ENCODE peak calls at places on chromosomes 7 and 10, in six cellular contexts. P, S, O, M, H and N are unnamed samples.

GRCh38 chr10:110610308-110610774 is 33.8 kb upstream of the RBM20 start:
- DNase-seq in P (no peak), S (no peak), O (peak; percentile 29), M (no peak), H (peak; percentile 74), N (peak; percentile 72)

GRCh38 chr7:152103691-152104090 is 78.2 kb downstream of the GALNT11 start:
- DNase-seq in P (no peak), S (no peak), O (no peak), M (no peak), H (no peak), N (no peak)

GRCh38 chr7:27140108-27140842 is 3.2 kb downstream of the HOXA5 start:
- DNase-seq in P (no peak), S (no peak), O (no peak), M (no peak), H (no peak), N (no peak)

GRCh38 chr7:1085910-1086421 is 1.9 kb upstream of the GPER1 start:
- DNase-seq in P (no peak), S (no peak), O (no peak), M (no peak), H (no peak), N (no peak)

GRCh38 chr10:47340613-47341170 is 7.5 kb upstream of the RBP3 start:
- DNase-seq in P (peak; percentile 92), S (peak; percentile 54), O (peak; percentile 62), M (no peak), H (peak; percentile 71), N (peak; percentile 69)

GRCh38 chr10:25493122-25493893 is 318.5 kb downstream of the GPR158 start:
- DNase-seq in P (no peak), S (no peak), O (peak; percentile 47), M (no peak), H (peak; percentile 72), N (peak; percentile 99)

GRCh38 chr10:4771554-4772201 is 54.3 kb upstream of the AKR1E2 start:
- DNase-seq in P (no peak), S (no peak), O (no peak), M (no peak), H (no peak), N (peak; percentile 9)

GRCh38 chr10:125159932-125160855 is at the start of gene CTBP2:
- DNase-seq in P (peak; percentile 81), S (peak; percentile 67), O (peak; percentile 68), M (no peak), H (peak; percentile 84), N (peak; percentile 72)

GRCh38 chr10:77300682-77301081 is 336.9 kb downstream of the KCNMA1 start:
- DNase-seq in P (no peak), S (no peak), O (no peak), M (no peak), H (no peak), N (no peak)

GRCh38 chr7:150780249-150780648 is 19.9 kb downstream of the TMEM176B start:
- DNase-seq in P (no peak), S (no peak), O (no peak), M (no peak), H (no peak), N (no peak)

GRCh38 chr10:30645340-30645827 is 15.8 kb upstream of the LYZL2 start:
- DNase-seq in P (no peak), S (peak; percentile 23), O (peak; percentile 54), M (no peak), H (peak; percentile 36), N (peak; percentile 50)

GRCh38 chr7:101667399-101667798 is 38.3 kb upstream of the MYL10 start:
- DNase-seq in P (no peak), S (no peak), O (no peak), M (no peak), H (no peak), N (no peak)

GRCh38 chr7:120994512-120995363 is 6.2 kb downstream of the CPED1 start:
- DNase-seq in P (no peak), S (no peak), O (no peak), M (no peak), H (no peak), N (no peak)

GRCh38 chr10:113071446-113071845 is 121.4 kb downstream of the TCF7L2 start:
- DNase-seq in P (peak; percentile 89), S (peak; percentile 76), O (peak; percentile 76), M (no peak), H (no peak), N (peak; percentile 55)

GRCh38 chr10:11177926-11178453 is 160.3 kb downstream of the CELF2 start:
- DNase-seq in P (no peak), S (peak; percentile 29), O (no peak), M (no peak), H (no peak), N (no peak)

GRCh38 chr7:131293018-131293417 is 34.7 kb upstream of the MKLN1 start:
- DNase-seq in P (no peak), S (peak; percentile 33), O (no peak), M (no peak), H (no peak), N (no peak)

GRCh38 chr7:5872326-5872725 is 8.3 kb upstream of the OCM start:
- DNase-seq in P (no peak), S (no peak), O (no peak), M (no peak), H (no peak), N (peak; percentile 1)

GRCh38 chr7:1537631-1538412 is 7.3 kb downstream of the MAFK start:
- DNase-seq in P (peak; percentile 90), S (peak; percentile 94), O (peak; percentile 98), M (peak; percentile 12), H (peak; percentile 90), N (peak; percentile 99)

GRCh38 chr7:1691601-1692499 is 21.8 kb downstream of the ELFN1 start:
- DNase-seq in P (peak; percentile 69), S (peak; percentile 66), O (no peak), M (no peak), H (no peak), N (no peak)

GRCh38 chr10:3424102-3424803 is 251.7 kb upstream of the PITRM1 start:
- DNase-seq in P (no peak), S (peak; percentile 78), O (peak; percentile 41), M (no peak), H (no peak), N (no peak)

GRCh38 chr10:35739998-35740397 is 97.9 kb upstream of the FZD8 start:
- DNase-seq in P (no peak), S (no peak), O (no peak), M (no peak), H (no peak), N (peak; percentile 24)

GRCh38 chr10:52984169-52984568 is 211.6 kb upstream of the MBL2 start:
- DNase-seq in P (no peak), S (no peak), O (no peak), M (no peak), H (no peak), N (no peak)

GRCh38 chr10:98377536-98377935 is 37.4 kb downstream of the PYROXD2 start:
- DNase-seq in P (no peak), S (no peak), O (no peak), M (no peak), H (no peak), N (no peak)

GRCh38 chr10:124827474-124827873 is 25.9 kb downstream of the ABRAXAS2 start:
- DNase-seq in P (no peak), S (no peak), O (no peak), M (no peak), H (peak; percentile 10), N (peak; percentile 47)

GRCh38 chr7:141360414-141360760 is 190.8 kb upstream of the AGK start:
- DNase-seq in P (no peak), S (no peak), O (no peak), M (no peak), H (no peak), N (no peak)

GRCh38 chr10:19819419-19820033 is 3.3 kb downstream of the PLXDC2 start:
- DNase-seq in P (no peak), S (no peak), O (no peak), M (no peak), H (peak; percentile 56), N (peak; percentile 72)

GRCh38 chr10:117455346-117455745 is 80.1 kb upstream of the PDZD8 start:
- DNase-seq in P (no peak), S (no peak), O (no peak), M (no peak), H (no peak), N (no peak)

DNA sequence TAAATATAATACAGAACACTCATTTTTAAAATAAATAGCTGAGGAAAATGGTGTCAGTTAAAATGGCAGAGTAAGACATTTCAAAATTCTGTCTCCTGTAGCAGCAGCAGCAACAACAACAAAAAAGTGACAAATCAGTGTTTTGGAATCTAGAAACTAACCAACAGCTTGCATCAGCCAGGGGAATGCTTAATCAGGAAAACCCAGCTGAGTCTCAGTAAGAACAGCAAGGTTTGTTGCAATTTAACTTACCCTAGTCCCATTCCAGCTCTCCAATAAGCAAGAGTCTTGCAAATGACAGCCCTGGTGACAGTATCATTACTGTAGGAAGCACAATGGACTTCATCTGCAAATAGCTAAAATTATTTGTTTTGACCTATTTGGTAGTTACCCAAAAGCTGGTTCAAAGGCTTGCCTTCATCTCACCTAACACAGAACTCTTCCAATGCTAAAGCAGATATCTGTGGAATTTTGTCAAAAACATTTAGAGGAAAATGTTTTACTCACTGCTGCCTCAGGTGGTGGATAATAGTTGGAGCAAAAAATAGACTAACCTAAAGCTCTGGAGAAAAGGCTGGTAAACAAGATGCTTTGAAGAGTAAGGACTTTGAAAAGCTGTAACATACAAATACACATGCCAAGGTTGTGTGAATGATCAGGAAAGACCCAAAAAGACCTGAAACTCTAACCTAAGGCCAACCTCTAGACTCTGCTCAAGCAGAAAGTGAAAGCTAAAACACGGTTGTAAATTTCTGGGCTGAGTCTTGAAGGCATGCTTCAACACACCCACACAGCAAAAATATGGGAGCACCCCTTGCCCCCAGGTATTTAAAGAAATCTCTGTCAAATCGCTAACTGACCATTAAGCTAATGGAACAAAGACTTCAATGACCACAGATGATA is 9.9 kb upstream of the ARHGAP22 start:
- DNase-seq in P (no peak), S (no peak), O (no peak), M (no peak), H (no peak), N (peak; percentile 58)
- TF ChIP-seq CTCF in P (no peak), S (no peak), O (peak; percentile 18), M (peak; percentile 44), H (no peak), N (peak; percentile 50)

GRCh38 chr10:22551966-22552365 is 162.4 kb downstream of the PIP4K2A start:
- DNase-seq in P (no peak), S (no peak), O (no peak), M (no peak), H (no peak), N (no peak)
- H3K36me3 ChIP-seq in P (no peaks in the 10 kb centered on the region), S (no peaks in the 10 kb centered on the region), O (no peaks in the 10 kb centered on the region), M (peaks cover 17% of the 10 kb centered on the region), H (no peaks in the 10 kb centered on the region), N (no peaks in the 10 kb centered on the region)

GRCh38 chr7:41010418-41010817 is 692.5 kb downstream of the INHBA start:
- DNase-seq in P (no peak), S (no peak), O (no peak), M (no peak), H (no peak), N (no peak)
- TF ChIP-seq CTCF in P (no peak), S (no peak), O (no peak), M (no peak), H (no peak), N (no peak)

GRCh38 chr10:93346060-93346459 is 136.1 kb downstream of the MYOF start:
- DNase-seq in P (no peak), S (no peak), O (no peak), M (no peak), H (no peak), N (no peak)
- H3K36me3 ChIP-seq in P (no peaks in the 10 kb centered on the region), S (no peaks in the 10 kb centered on the region), O (no peaks in the 10 kb centered on the region), M (no peaks in the 10 kb centered on the region), H (no peaks in the 10 kb centered on the region), N (peaks cover 12% of the 10 kb centered on the region)

GRCh38 chr7:155881471-155882350 is 69.4 kb upstream of the SHH start:
- DNase-seq in P (no peak), S (no peak), O (no peak), M (no peak), H (no peak), N (no peak)
- TF ChIP-seq CTCF in P (no peak), S (no peak), O (no peak), M (no peak), H (no peak), N (no peak)